ENCODE peak calls at places on chromosomes 12 and 14, in eight cellular contexts. J, W, H, A, C, Y, Q and T are unnamed samples. For H3K4me1, the result is how much of the 10 kb centered on the place peaks cover.

GRCh38 chr14:101852785-101853184 is 91.3 kb downstream of the PPP2R5C start:
- DNase-seq in J (no peak), W (no peak), H (no peak), A (no peak), C (no peak), Y (no peak), Q (no peak), T (no peak)

GRCh38 chr12:111864935-111865334 is 22.9 kb downstream of the MAPKAPK5 start:
- DNase-seq in J (no peak), W (no peak), H (no peak), A (no peak), C (no peak), Y (no peak), Q (no peak), T (no peak)

GRCh38 chr14:92121207-92121669 is 268 bp downstream of the NDUFB1 start:
- DNase-seq in J (peak), W (no peak), H (no peak), A (peak), C (no peak), Y (peak), Q (peak), T (no peak)

GRCh38 chr12:12548713-12549112 is 13.9 kb downstream of the DUSP16 start:
- DNase-seq in J (no peak), W (no peak), H (no peak), A (no peak), C (no peak), Y (no peak), Q (no peak), T (no peak)

GRCh38 chr12:131444220-131445164 is 266.4 kb upstream of the SFSWAP start:
- DNase-seq in J (no peak), W (peak), H (no peak), A (no peak), C (no peak), Y (no peak), Q (no peak), T (peak)

GRCh38 chr14:103476065-103476464 is 46.6 kb downstream of the CKB start:
- DNase-seq in J (no peak), W (no peak), H (no peak), A (no peak), C (no peak), Y (no peak), Q (no peak), T (no peak)

GRCh38 chr14:105419305-105420091 is at the start of gene MTA1:
- DNase-seq in J (no peak), W (no peak), H (peak), A (peak), C (peak), Y (peak), Q (peak), T (no peak)

GRCh38 chr12:7180685-7181084 is 8.8 kb upstream of the PEX5 start:
- DNase-seq in J (no peak), W (no peak), H (no peak), A (no peak), C (no peak), Y (no peak), Q (no peak), T (no peak)

GRCh38 chr12:104589215-104589614 is 132.5 kb downstream of the CHST11 start:
- DNase-seq in J (no peak), W (no peak), H (no peak), A (no peak), C (no peak), Y (no peak), Q (no peak), T (no peak)

GRCh38 chr12:2244013-2244861 is 191.4 kb downstream of the CACNA1C start:
- DNase-seq in J (peak), W (peak), H (no peak), A (no peak), C (no peak), Y (no peak), Q (peak), T (peak)

GRCh38 chr14:50082784-50083466 is 33.4 kb downstream of the VCPKMT start:
- DNase-seq in J (peak), W (no peak), H (no peak), A (no peak), C (peak), Y (no peak), Q (peak), T (no peak)

GRCh38 chr12:50103767-50104321 is at the start of gene GPD1:
- DNase-seq in J (peak), W (peak), H (peak), A (peak), C (no peak), Y (peak), Q (peak), T (no peak)

GRCh38 chr14:47186491-47186890 is 488.9 kb downstream of the MDGA2 start:
- DNase-seq in J (no peak), W (no peak), H (no peak), A (no peak), C (no peak), Y (no peak), Q (no peak), T (no peak)

GRCh38 chr12:124687695-124688301 is 120.4 kb upstream of the NCOR2 start:
- DNase-seq in J (peak), W (no peak), H (peak), A (peak), C (peak), Y (no peak), Q (no peak), T (no peak)

GRCh38 chr14:89276424-89276975 is 140.5 kb downstream of the FOXN3 start:
- DNase-seq in J (no peak), W (no peak), H (no peak), A (no peak), C (no peak), Y (no peak), Q (peak), T (peak)

DNA sequence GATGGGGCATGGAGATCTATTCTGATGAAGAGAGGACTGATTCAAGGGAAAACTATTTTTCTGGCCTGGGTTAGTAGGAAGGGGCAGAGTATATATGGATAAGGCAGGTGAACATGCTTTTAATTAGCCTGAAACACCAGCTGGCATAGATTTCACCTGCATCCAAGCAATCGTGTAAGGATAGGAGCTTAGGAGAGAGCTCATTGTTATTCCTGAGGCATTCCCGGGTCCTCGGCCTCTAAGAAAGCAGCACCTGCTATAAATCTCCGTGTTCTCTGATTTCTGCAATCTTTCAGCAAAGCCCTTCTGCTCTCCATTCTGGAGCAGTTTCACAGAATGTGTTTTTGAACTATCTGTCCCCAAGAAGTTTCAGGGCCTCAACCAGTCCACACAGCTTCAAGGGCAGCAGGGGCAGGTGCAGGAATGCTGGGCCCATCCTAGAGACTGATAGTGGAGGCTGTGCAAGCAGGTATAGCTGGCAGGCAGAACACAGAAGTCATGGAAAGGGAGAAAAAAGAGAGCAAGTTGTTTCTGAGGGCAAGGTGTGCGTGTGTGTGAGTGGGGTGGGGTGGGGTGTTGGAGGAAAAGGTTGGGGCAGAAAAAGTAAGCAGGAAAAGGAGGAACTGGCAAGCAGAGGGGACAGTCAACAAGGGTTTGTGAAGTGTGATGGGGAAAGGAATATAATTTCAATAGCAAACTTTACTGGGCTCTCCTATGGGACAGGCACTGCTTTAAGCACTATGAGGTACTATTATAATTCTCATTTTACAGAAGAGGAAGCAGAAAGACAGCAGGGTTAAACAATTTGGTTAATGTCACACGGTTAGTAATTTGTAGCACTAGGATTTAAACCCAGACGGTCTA is 203.7 kb upstream of the SSTR1 start:
- DNase-seq in J (no peak), W (no peak), H (no peak), A (no peak), C (no peak), Y (no peak), Q (no peak), T (no peak)
- H3K4me1 ChIP-seq in J (under half), W (under half), H (under half), A (under half), C (under half), Y (under half), Q (under half), T (under half)

GRCh38 chr12:121453629-121454028 is 53.7 kb downstream of the RNF34 start:
- DNase-seq in J (no peak), W (peak), H (no peak), A (no peak), C (no peak), Y (no peak), Q (no peak), T (no peak)

GRCh38 chr12:121452356-121453021 is 52.6 kb downstream of the RNF34 start:
- DNase-seq in J (no peak), W (no peak), H (peak), A (no peak), C (no peak), Y (no peak), Q (peak), T (no peak)

GRCh38 chr12:121454921-121455320 is 55.0 kb downstream of the RNF34 start:
- DNase-seq in J (no peak), W (no peak), H (no peak), A (no peak), C (no peak), Y (no peak), Q (no peak), T (no peak)

GRCh38 chr12:121451931-121452330 is 52.0 kb downstream of the RNF34 start:
- DNase-seq in J (no peak), W (no peak), H (no peak), A (no peak), C (no peak), Y (no peak), Q (peak), T (no peak)

GRCh38 chr12:121453022-121453360 is 53.1 kb downstream of the RNF34 start:
- DNase-seq in J (no peak), W (no peak), H (no peak), A (no peak), C (no peak), Y (no peak), Q (no peak), T (no peak)
- H3K4me1 ChIP-seq in J (under half), W (under half), H (under half), A (under half), C (under half), Y (under half), Q (under half), T (under half)

DNA sequence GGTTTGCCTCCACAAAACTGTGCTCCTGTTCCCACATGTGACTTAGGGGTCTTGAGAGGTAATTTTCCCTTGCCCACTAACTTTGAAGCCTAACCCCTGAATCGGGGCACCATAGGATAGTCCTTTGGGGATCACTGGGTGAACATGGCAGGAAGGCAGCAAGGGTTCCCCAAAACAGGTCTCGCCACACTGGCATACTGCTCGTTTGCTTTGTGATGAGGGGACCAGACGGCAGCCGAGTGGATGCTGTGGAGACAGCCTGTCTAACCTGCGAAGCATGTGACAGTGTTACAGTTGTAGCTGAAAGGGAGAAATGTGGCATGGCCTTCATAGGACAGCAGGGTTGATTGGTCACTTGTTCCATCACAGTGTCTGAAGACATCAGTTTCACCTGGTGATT is 42.4 kb downstream of the UBE3B start:
- DNase-seq in J (no peak), W (no peak), H (no peak), A (no peak), C (no peak), Y (no peak), Q (no peak), T (no peak)
- H3K4me1 ChIP-seq in J (under half), W (under half), H (under half), A (under half), C (under half), Y (under half), Q (under half), T (under half)

GRCh38 chr14:68911594-68912227 is 67.4 kb downstream of the ACTN1 start:
- DNase-seq in J (peak), W (peak), H (peak), A (peak), C (peak), Y (peak), Q (peak), T (peak)
- H3K4me1 ChIP-seq in J (under half), W (under half), H (under half), A (under half), C (under half), Y (under half), Q (under half), T (under half)

DNA sequence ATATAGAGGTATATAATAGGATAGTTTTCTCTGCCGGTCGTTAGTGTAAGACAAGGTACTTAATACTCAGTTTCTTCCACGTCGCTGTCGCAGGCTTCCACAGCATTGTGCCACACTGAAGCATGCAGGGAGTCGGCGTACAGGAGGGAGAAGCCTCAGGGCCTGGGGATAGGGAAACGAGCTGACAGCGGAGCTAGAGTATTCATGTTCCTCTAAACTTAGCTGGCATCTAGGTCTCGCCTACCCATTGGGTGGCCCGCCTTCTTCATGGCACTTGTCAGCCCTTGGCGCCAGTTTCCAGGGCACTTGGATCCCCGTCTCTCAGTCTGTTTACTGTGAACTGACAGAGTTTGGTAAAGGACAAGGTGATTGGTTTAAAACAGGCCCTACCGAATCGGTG is 73.6 kb downstream of the GNS start:
- DNase-seq in J (no peak), W (no peak), H (no peak), A (no peak), C (no peak), Y (no peak), Q (no peak), T (no peak)
- H3K4me1 ChIP-seq in J (under half), W (under half), H (under half), A (under half), C (half or more), Y (under half), Q (under half), T (under half)